ENCODE peak calls at places on chromosome 19, in five cellular contexts. V is IMR-90, W is mesendoderm, Q is H1, X is H9. G is an unnamed sample.

GRCh38 chr19:16371540-16371986 is 46.9 kb downstream of the KLF2 start:
- DNase-seq in V (no peak), W (no peak), Q (no peak), X (no peak), G (no peak)

GRCh38 chr19:40553885-40554857 is 22.5 kb upstream of the SHKBP1 start:
- DNase-seq in V (no peak), W (peak), Q (peak), X (peak), G (no peak)

GRCh38 chr19:3699071-3699740 is 1.1 kb downstream of the PIP5K1C start:
- DNase-seq in V (peak), W (no peak), Q (no peak), X (no peak), G (peak)

GRCh38 chr19:24074720-24075119 is 12.3 kb upstream of the ZNF254 start:
- DNase-seq in V (peak), W (no peak), Q (no peak), X (no peak), G (peak)

GRCh38 chr19:40613669-40614594 is 12.8 kb downstream of the LTBP4 start:
- DNase-seq in V (peak), W (peak), Q (peak), X (peak), G (peak)

GRCh38 chr19:50457300-50457699 is 19.0 kb upstream of the EMC10 start:
- DNase-seq in V (no peak), W (no peak), Q (no peak), X (no peak), G (no peak)

GRCh38 chr19:15374796-15375440 is 4.7 kb downstream of the AKAP8 start:
- DNase-seq in V (no peak), W (no peak), Q (no peak), X (no peak), G (no peak)

GRCh38 chr19:41324921-41325639 is 15.1 kb downstream of the CCDC97 start:
- DNase-seq in V (peak), W (peak), Q (peak), X (peak), G (peak)

GRCh38 chr19:35566738-35567137 is 3.3 kb upstream of the ATP4A start:
- DNase-seq in V (no peak), W (no peak), Q (no peak), X (no peak), G (no peak)

GRCh38 chr19:13920940-13921744 is 15.1 kb downstream of the CC2D1A start:
- DNase-seq in V (peak), W (peak), Q (peak), X (peak), G (peak)

GRCh38 chr19:34926685-34927375 is at the start of gene ZNF30:
- DNase-seq in V (peak), W (peak), Q (peak), X (peak), G (peak)

GRCh38 chr19:34806976-34807860 is 34.2 kb upstream of the ZNF599 start:
- DNase-seq in V (no peak), W (no peak), Q (no peak), X (no peak), G (no peak)

GRCh38 chr19:19662866-19663291 is 597 bp downstream of the ATP13A1 start:
- DNase-seq in V (peak), W (peak), Q (no peak), X (no peak), G (peak)

DNA sequence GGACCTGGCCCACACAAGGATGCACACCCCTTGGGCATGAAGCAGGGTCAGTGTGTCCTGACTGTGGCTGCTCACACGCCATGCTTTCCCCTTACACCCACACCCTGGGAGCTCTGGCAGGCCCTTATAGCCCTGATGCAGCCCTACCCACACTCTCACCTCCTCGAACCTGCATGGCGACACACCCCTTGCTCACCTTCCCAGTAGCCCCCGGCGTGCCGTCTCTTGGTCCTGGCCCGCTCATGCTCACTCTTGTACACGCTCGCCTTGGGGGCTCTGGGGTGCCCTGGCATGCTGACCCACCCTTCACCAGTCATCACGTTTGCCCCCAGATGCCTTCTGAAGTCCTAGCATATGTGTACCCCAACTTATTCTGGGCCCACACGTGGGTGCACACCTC is 56.1 kb downstream of the MAP4K1 start:
- DNase-seq in V (no peak), W (no peak), Q (no peak), X (no peak), G (no peak)
- H2AK5ac ChIP-seq in V (no peak), W (no peak), Q (no peak), X (no peak), G (no peak)

GRCh38 chr19:884420-885211 is 8.4 kb downstream of the MED16 start:
- DNase-seq in V (no peak), W (no peak), Q (no peak), X (no peak), G (no peak)
- H2AK5ac ChIP-seq in V (no peak), W (no peak), Q (no peak), X (no peak), G (no peak)

GRCh38 chr19:58400916-58401824 is 5.7 kb downstream of the RNF225 start:
- DNase-seq in V (peak), W (peak), Q (peak), X (peak), G (peak)
- H2AK5ac ChIP-seq in V (peak), W (peak), Q (no peak), X (no peak), G (no peak)

GRCh38 chr19:2536461-2536860 is 60.5 kb downstream of the GADD45B start:
- DNase-seq in V (no peak), W (no peak), Q (no peak), X (no peak), G (no peak)

GRCh38 chr19:2540251-2540645 is 64.3 kb downstream of the GADD45B start:
- DNase-seq in V (no peak), W (no peak), Q (no peak), X (no peak), G (no peak)

GRCh38 chr19:2534374-2535050 is 58.6 kb downstream of the GADD45B start:
- DNase-seq in V (no peak), W (peak), Q (no peak), X (peak), G (no peak)

GRCh38 chr19:2538096-2538757 is 62.3 kb downstream of the GADD45B start:
- DNase-seq in V (no peak), W (no peak), Q (no peak), X (no peak), G (no peak)

GRCh38 chr19:2537544-2537943 is 61.6 kb downstream of the GADD45B start:
- DNase-seq in V (no peak), W (no peak), Q (no peak), X (no peak), G (no peak)
- H2AK5ac ChIP-seq in V (peak), W (no peak), Q (peak), X (no peak), G (peak)

GRCh38 chr19:49189259-49189658 is 31.7 kb downstream of the TRPM4 start:
- DNase-seq in V (no peak), W (no peak), Q (no peak), X (no peak), G (no peak)
- H2AK5ac ChIP-seq in V (no peak), W (no peak), Q (no peak), X (no peak), G (no peak)

DNA sequence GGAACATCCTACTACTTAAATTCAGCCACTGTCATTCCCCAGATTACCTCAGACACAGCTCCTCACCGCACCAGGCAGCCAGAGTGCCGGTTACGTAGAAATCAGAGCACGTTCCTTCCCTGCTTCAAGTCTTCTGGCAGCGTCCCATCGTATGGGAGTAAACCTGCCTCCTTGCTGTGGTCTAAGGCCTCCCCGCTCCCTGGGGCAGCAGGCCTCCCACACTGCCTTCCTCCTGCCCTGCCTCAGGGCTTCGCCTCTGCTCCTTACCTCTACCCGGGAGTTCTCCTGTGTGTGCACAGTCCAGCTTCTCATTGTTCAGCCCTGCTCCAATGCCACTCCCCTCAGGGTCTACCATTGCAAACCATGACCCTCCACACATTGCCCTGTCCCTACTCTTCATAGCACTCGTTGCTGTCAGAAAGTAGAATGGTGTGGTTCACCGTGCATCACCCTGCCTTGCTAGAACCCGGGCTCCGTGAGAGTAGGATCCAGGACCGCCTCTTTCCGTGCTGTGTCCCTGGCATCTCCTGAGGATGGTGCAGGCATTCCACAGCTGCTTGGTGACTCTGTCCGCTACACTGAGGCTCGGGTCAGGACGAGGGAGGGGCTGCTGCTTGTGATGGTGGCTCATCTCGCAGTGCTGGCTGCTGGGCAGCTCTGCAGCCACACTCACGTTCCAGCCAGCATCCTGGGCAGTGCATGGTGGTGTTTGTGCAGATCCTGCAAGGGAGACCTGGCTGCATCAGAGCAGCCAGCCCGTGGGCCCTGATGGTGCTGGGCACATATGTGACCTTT is 6.9 kb downstream of the POP4 start:
- DNase-seq in V (no peak), W (no peak), Q (no peak), X (no peak), G (no peak)
- H2AK5ac ChIP-seq in V (no peak), W (no peak), Q (no peak), X (no peak), G (no peak)